ENCODE peak calls at places on chromosomes 7 and 10, in five cellular contexts. K, Z, E, X and R are unnamed samples.

GRCh38 chr10:70679498-70679897 is 7.2 kb downstream of the ADAMTS14 start:
- DNase-seq in K (no peak), E (no peak), X (no peak), Z (no peak), R (no peak)

GRCh38 chr10:73076361-73077183 is 20.1 kb downstream of the P4HA1 start:
- DNase-seq in X (peak), Z (no peak), E (peak), K (peak), R (no peak)

GRCh38 chr7:129843365-129843898 is 109.3 kb downstream of the UBE2H start:
- DNase-seq in Z (no peak), E (no peak), K (no peak), X (no peak), R (no peak)

GRCh38 chr7:158529181-158530096 is 58.2 kb downstream of the PTPRN2 start:
- DNase-seq in K (no peak), Z (no peak), E (no peak), X (no peak), R (no peak)

GRCh38 chr7:46847126-46847525 is 734.8 kb downstream of the TNS3 start:
- DNase-seq in K (no peak), E (no peak), X (no peak), Z (no peak), R (no peak)

GRCh38 chr10:71314028-71314693 is 4.9 kb upstream of the SLC29A3 start:
- DNase-seq in K (no peak), X (peak), Z (peak), E (peak), R (no peak)

GRCh38 chr7:156827587-156828203 is 65.3 kb downstream of the LMBR1 start:
- DNase-seq in Z (peak), K (no peak), E (no peak), X (no peak), R (no peak)

GRCh38 chr10:58870070-58870469 is 306.4 kb upstream of the PHYHIPL start:
- DNase-seq in Z (no peak), X (no peak), K (no peak), E (no peak), R (no peak)

GRCh38 chr7:13057462-13058200 is 370.2 kb downstream of the ARL4A start:
- DNase-seq in E (no peak), X (no peak), Z (no peak), K (no peak), R (no peak)

GRCh38 chr7:151366141-151366871 is 24.7 kb downstream of the NUB1 start:
- DNase-seq in K (no peak), Z (no peak), X (no peak), E (no peak), R (no peak)

GRCh38 chr10:86342111-86342863 is 24.3 kb downstream of the GRID1 start:
- DNase-seq in X (peak), K (no peak), E (no peak), Z (no peak), R (peak)

GRCh38 chr7:2613926-2614613 is 17.7 kb upstream of the TTYH3 start:
- DNase-seq in Z (no peak), E (no peak), X (peak), K (no peak), R (no peak)

GRCh38 chr10:59346321-59346720 is 16.0 kb downstream of the FAM13C start:
- DNase-seq in K (no peak), E (no peak), Z (no peak), X (no peak), R (no peak)

GRCh38 chr7:15556706-15557105 is 5.1 kb downstream of the AGMO start:
- DNase-seq in E (no peak), Z (no peak), X (no peak), K (no peak), R (no peak)

GRCh38 chr7:83036721-83037380 is 125.8 kb downstream of the PCLO start:
- DNase-seq in E (no peak), Z (peak), K (no peak), X (no peak), R (no peak)

GRCh38 chr7:12594122-12594897 is 23.8 kb downstream of the SCIN start:
- DNase-seq in E (no peak), K (no peak), Z (no peak), X (no peak), R (no peak)

GRCh38 chr10:62619409-62619730 is 185.2 kb upstream of the ADO start:
- DNase-seq in Z (no peak), K (no peak), E (no peak), X (no peak), R (no peak)

GRCh38 chr10:107081644-107082043 is 82.9 kb downstream of the SORCS1 start:
- DNase-seq in Z (no peak), K (no peak), E (no peak), X (no peak), R (no peak)

GRCh38 chr7:69871213-69871885 is 273.1 kb downstream of the AUTS2 start:
- DNase-seq in K (no peak), E (no peak), Z (peak), X (no peak), R (no peak)

GRCh38 chr7:140206963-140207362 is 30.2 kb upstream of the KDM7A start:
- DNase-seq in E (no peak), K (no peak), Z (no peak), X (no peak), R (no peak)

GRCh38 chr7:139439375-139439774 is 44.1 kb downstream of the KLRG2 start:
- DNase-seq in Z (no peak), X (no peak), K (no peak), E (no peak), R (no peak)

GRCh38 chr7:21912305-21912704 is 33.4 kb downstream of the CDCA7L start:
- DNase-seq in K (no peak), E (peak), Z (no peak), X (no peak), R (no peak)

GRCh38 chr10:110208614-110209398 is 1.4 kb downstream of the MXI1 start:
- DNase-seq in E (peak), K (peak), X (peak), Z (peak), R (peak)

GRCh38 chr7:48101352-48101751 is 12.3 kb downstream of the UPP1 start:
- DNase-seq in Z (no peak), E (no peak), X (no peak), K (no peak), R (no peak)

GRCh38 chr7:42262907-42263466 is 26.0 kb upstream of the GLI3 start:
- DNase-seq in X (peak), Z (no peak), K (no peak), E (peak), R (no peak)

GRCh38 chr10:103793920-103794883 is 61.2 kb downstream of the SH3PXD2A start:
- DNase-seq in Z (peak), E (no peak), K (no peak), X (peak), R (no peak)
- TF ChIP-seq POLR2A in Z (no peak), E (no peak), K (no peak), X (no peak), R (no peak)

GRCh38 chr7:116525298-116525912 is 569 bp downstream of the CAV1 start:
- DNase-seq in E (peak), Z (peak), K (peak), X (peak), R (peak)
- TF ChIP-seq CTCF in E (no peak), Z (no peak), K (no peak), X (no peak), R (no peak)

DNA sequence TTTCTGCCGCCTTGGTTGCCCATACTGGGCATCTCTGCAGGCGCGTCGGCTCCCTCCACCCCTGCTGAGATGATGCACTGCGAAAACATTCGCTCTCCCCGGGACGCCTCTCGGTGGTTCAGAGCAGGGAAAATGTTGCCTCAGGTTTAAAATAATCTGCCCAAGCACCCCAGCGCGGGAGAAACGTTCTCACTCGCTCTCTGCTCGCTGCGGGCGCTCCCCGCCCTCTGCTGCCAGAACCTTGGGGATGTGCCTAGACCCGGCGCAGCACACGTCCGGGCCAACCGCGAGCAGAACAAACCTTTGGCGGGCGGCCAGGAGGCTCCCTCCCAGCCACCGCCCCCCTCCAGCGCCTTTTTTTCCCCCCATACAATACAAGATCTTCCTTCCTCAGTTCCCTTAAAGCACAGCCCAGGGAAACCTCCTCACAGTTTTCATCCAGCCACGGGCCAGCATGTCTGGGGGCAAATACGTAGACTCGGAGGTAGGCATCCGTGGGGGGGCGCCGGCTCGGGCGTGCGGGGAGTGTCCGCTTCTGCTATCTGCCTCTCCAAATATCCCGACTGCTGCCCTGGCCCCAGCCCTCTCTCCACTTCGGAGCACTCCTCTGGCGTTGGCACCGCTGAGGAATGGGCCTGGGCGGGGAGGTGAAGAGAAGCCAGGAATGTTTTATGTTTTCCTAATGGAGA is at the start of gene CAV1:
- DNase-seq in Z (peak), K (peak), X (peak), E (peak), R (peak)
- TF ChIP-seq POLR2A in Z (peak), K (peak), X (no peak), E (no peak), R (peak)

DNA sequence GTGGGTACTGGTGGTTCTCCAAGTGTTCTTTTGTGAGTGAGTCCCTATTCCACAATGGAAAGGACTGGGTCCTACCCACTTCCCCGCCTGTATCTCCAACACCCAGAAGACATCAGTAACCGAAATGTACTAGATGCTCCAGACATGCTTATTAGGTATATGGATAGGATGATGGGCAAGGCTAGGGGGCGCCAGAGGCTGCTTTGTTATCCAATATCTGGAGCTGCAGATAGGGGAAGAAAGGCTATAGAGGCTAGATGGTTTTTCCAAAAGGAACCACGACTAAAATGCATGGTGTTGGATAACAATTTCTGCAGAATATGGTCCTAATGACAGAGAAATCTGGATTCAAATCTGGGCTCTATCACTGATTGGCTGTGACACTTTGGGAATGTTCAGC is 56.2 kb upstream of the TM9SF3 start:
- DNase-seq in X (peak), Z (peak), K (peak), E (peak), R (peak)
- TF ChIP-seq CTCF in X (peak), Z (peak), K (peak), E (peak), R (peak)

DNA sequence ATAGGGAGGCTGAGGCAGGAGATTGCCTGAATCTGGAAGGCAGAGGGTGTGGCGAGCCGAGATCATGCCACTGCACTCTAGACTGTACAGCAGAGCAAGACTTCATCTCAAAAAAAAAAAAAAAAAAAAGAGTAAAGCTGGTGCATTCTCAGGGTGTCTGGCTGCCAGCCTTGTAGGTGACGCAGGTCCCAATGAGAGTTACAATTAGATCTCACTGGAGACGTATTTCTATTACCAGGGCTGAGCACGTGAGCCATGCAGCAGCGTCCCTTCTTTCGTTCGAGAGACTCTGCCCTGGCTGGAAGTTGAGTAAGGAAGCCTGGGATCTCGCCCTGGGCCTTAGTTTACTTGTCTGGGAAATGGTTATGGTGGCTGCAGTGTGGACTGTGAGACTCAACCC is 22.4 kb upstream of the ZMIZ1 start:
- DNase-seq in E (no peak), X (peak), K (no peak), Z (no peak), R (peak)
- TF ChIP-seq POLR2A in E (no peak), X (no peak), K (no peak), Z (no peak), R (no peak)

DNA sequence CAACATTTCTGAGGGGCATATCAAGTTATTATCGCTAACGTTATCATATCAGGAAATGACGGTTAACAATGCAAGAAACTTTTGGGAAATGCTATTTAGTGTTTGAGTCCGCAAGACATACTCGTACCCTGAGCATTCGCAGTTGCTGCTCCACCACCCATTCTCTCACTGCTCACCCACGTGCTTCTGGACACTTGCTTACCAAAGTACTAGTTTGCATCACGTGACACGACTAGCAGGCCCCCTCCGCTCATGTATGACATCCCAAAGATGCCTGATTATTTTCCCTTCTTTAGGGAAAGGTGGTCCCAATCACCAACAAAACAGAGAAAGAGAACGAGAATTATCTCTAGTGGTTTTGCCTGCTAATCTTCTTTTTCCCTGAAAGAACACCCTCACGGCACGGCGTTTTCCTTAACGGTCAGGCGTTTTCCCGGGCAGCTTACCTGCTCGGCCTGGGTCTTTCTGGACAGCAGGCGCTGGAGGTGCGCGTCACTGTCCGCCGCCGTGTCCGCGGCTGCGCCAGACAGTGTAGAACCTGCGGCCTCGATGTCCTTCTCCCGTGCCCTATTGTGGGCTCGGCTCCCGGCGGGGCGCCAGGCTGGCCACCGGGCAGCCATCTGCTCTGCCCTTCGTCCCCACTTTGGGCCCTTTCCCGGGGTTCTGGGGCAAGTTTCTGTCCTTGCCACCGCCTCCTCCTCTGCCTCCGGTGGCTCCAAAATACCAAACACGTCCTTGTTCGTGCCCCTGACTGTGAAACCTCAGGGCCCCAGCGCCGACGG is at the start of gene SUPV3L1:
- DNase-seq in Z (peak), X (peak), K (peak), E (peak), R (peak)
- TF ChIP-seq CTCF in Z (no peak), X (no peak), K (no peak), E (no peak), R (no peak)

GRCh38 chr7:44065431-44066110 is at the start of gene PGAM2:
- DNase-seq in X (peak), E (peak), Z (no peak), K (no peak), R (peak)

GRCh38 chr7:44066494-44067063 is 1.2 kb upstream of the PGAM2 start:
- DNase-seq in K (no peak), X (no peak), Z (no peak), E (no peak), R (peak)

GRCh38 chr7:44066111-44066460 is 719 bp upstream of the PGAM2 start:
- DNase-seq in X (peak), E (no peak), K (no peak), Z (no peak), R (no peak)

GRCh38 chr7:44067064-44067951 is 1.9 kb upstream of the PGAM2 start:
- DNase-seq in E (no peak), K (no peak), X (no peak), Z (no peak), R (peak)

DNA sequence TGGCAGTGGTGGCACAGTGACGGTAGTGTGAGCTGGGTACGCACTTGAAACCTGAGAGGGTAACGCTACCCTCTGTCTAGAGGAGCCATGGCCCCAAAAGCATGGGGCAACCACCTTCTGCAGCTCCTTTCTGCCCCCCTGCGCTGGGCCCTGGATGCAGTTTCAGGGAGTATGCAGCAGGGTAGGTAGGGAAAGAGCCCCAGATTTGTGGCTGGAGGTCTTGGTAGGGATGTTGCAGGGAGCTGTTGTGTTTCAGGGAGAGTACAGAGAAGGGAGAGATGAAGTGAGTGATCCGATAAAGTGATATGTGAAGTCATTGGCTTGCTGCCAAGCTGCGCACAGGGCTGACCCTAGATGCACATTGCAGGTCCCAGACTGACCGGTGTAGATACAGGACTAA is 2.7 kb upstream of the PGAM2 start:
- DNase-seq in E (no peak), Z (no peak), X (no peak), K (no peak), R (peak)
- TF ChIP-seq POLR2A in E (no peak), Z (no peak), X (no peak), K (no peak), R (no peak)

DNA sequence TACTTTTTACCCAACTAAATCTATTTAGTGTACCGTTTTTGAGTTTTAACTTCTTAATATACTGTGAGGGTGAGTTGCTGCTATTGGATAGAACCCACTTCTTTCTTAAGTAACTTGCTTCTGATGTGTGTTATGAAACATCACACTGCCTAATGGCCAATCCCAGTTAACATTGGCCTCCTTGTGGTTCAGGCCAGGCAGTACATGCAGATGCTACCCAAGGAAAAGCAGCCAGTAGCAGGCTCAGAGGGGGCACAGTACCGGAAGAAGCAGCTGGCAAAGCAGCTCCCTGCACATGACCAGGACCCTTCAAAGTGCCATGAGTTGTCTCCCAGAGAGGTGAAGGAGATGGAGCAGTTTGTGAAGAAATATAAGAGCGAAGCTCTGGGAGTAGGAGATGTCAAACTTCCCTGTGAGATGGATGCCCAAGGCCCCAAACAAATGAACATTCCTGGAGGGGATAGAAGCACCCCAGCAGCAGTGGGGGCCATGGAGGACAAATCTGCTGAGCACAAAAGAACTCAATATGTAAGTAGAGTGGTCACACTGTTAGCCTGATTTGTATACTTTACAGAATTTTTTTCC is 39.7 kb downstream of the TES start:
- DNase-seq in E (no peak), X (no peak), K (no peak), Z (peak), R (no peak)
- TF ChIP-seq CTCF in E (peak), X (no peak), K (no peak), Z (peak), R (peak)